ENCODE peak calls at places on chromosomes 6 and 20, in four cellular contexts. H is AG20443; E is BJ; Z is stimulated activated naive B cell treated with anti-CD40 and anti-IgM and Interleukin-4, amounts not matched to agents 10 μg/mL and 1 μg/mL and 100 μg/mL, for 72 hours. A is an unnamed sample.

GRCh38 chr6:163085861-163086562 is 328.5 kb upstream of the QKI start:
- DNase-seq in Z (no peak), H (no peak), E (no peak), A (no peak)

GRCh38 chr6:33828452-33828763 is 24.6 kb upstream of the MLN start:
- DNase-seq in H (no peak), Z (no peak), E (no peak), A (no peak)

GRCh38 chr20:3204124-3204794 is at the start of gene DDRGK1:
- DNase-seq in E (peak), H (peak), Z (peak), A (peak)

GRCh38 chr20:52090036-52090435 is 101.5 kb downstream of the ZFP64 start:
- DNase-seq in H (no peak), E (no peak), Z (no peak), A (no peak)

GRCh38 chr20:38581013-38581412 is at the start of gene ADIG:
- DNase-seq in H (no peak), Z (no peak), E (no peak), A (no peak)

GRCh38 chr20:56424931-56425330 is 12.9 kb downstream of the CASS4 start:
- DNase-seq in H (no peak), Z (no peak), E (no peak), A (no peak)

GRCh38 chr6:42100029-42100901 is 42.2 kb downstream of the C6orf132 start:
- DNase-seq in E (no peak), H (peak), Z (no peak), A (peak)

GRCh38 chr20:40511478-40511877 is 177.6 kb downstream of the MAFB start:
- DNase-seq in H (peak), Z (no peak), E (no peak), A (peak)

GRCh38 chr6:19851273-19852089 is 14.3 kb downstream of the ID4 start:
- DNase-seq in E (no peak), H (peak), Z (no peak), A (peak)

GRCh38 chr6:17867880-17868279 is 119.6 kb downstream of the KIF13A start:
- DNase-seq in Z (no peak), H (peak), E (peak), A (peak)

GRCh38 chr6:139577124-139577800 is 202.8 kb upstream of the CITED2 start:
- DNase-seq in Z (no peak), H (no peak), E (no peak), A (no peak)

GRCh38 chr6:36915599-36915998 is 29.8 kb downstream of the C6orf89 start:
- DNase-seq in H (no peak), Z (no peak), E (no peak), A (no peak)

GRCh38 chr20:21315138-21315537 is 12.0 kb downstream of the XRN2 start:
- DNase-seq in E (no peak), Z (peak), H (peak), A (peak)

GRCh38 chr6:98576811-98577210 is 257.6 kb upstream of the POU3F2 start:
- DNase-seq in H (peak), E (no peak), Z (no peak), A (peak)